ENCODE peak calls at places on chromosomes 11 and 22, in five cellular contexts. One of them, this sample, is unnamed.

GRCh38 chr11:72534859-72535547 is 100.7 kb upstream of the CLPB start:
- DNase-seq in nephron progenitor cell: no peak
- DNase-seq in hepatocyte: peak
- DNase-seq in fibroblast of mammary gland: no peak
- DNase-seq in body of pancreas: no peak
- DNase-seq in this sample: no peak

GRCh38 chr22:21857501-21857914 is 9.9 kb downstream of the MAPK1 start:
- DNase-seq in nephron progenitor cell: no peak
- DNase-seq in hepatocyte: no peak
- DNase-seq in fibroblast of mammary gland: no peak
- DNase-seq in body of pancreas: no peak
- DNase-seq in this sample: peak

GRCh38 chr11:11555228-11555627 is 66.6 kb downstream of the GALNT18 start:
- DNase-seq in nephron progenitor cell: peak
- DNase-seq in hepatocyte: peak
- DNase-seq in fibroblast of mammary gland: no peak
- DNase-seq in body of pancreas: peak
- DNase-seq in this sample: no peak

GRCh38 chr22:31253949-31254348 is 38.3 kb downstream of the PIK3IP1 start:
- DNase-seq in nephron progenitor cell: no peak
- DNase-seq in hepatocyte: peak
- DNase-seq in fibroblast of mammary gland: no peak
- DNase-seq in body of pancreas: peak
- DNase-seq in this sample: no peak

GRCh38 chr11:122181372-122181771 is 65.4 kb upstream of the BLID start:
- DNase-seq in nephron progenitor cell: no peak
- DNase-seq in hepatocyte: no peak
- DNase-seq in fibroblast of mammary gland: no peak
- DNase-seq in body of pancreas: no peak
- DNase-seq in this sample: no peak

GRCh38 chr11:86202013-86202336 is 42.6 kb upstream of the EED start:
- DNase-seq in nephron progenitor cell: no peak
- DNase-seq in hepatocyte: no peak
- DNase-seq in fibroblast of mammary gland: no peak
- DNase-seq in body of pancreas: no peak
- DNase-seq in this sample: peak

GRCh38 chr11:60206616-60207015 is 23.7 kb upstream of the MS4A6A start:
- DNase-seq in nephron progenitor cell: no peak
- DNase-seq in hepatocyte: no peak
- DNase-seq in fibroblast of mammary gland: no peak
- DNase-seq in body of pancreas: no peak
- DNase-seq in this sample: no peak

GRCh38 chr11:124499711-124500110 is 43.7 kb downstream of the OR8B12 start:
- DNase-seq in nephron progenitor cell: no peak
- DNase-seq in hepatocyte: no peak
- DNase-seq in fibroblast of mammary gland: no peak
- DNase-seq in body of pancreas: no peak
- DNase-seq in this sample: no peak

GRCh38 chr11:123760894-123761293 is 6.6 kb upstream of the OR6X1 start:
- DNase-seq in nephron progenitor cell: no peak
- DNase-seq in hepatocyte: no peak
- DNase-seq in fibroblast of mammary gland: no peak
- DNase-seq in body of pancreas: no peak
- DNase-seq in this sample: peak

GRCh38 chr22:32311551-32312071 is 46.1 kb upstream of the RFPL3 start:
- DNase-seq in nephron progenitor cell: no peak
- DNase-seq in hepatocyte: no peak
- DNase-seq in fibroblast of mammary gland: no peak
- DNase-seq in body of pancreas: no peak
- DNase-seq in this sample: no peak

GRCh38 chr11:368414-369335 is 624 bp upstream of the B4GALNT4 start:
- DNase-seq in nephron progenitor cell: peak
- DNase-seq in hepatocyte: peak
- DNase-seq in fibroblast of mammary gland: no peak
- DNase-seq in body of pancreas: peak
- DNase-seq in this sample: peak

GRCh38 chr11:24078056-24078455 is 418.8 kb upstream of the LUZP2 start:
- DNase-seq in nephron progenitor cell: no peak
- DNase-seq in hepatocyte: no peak
- DNase-seq in fibroblast of mammary gland: no peak
- DNase-seq in body of pancreas: no peak
- DNase-seq in this sample: no peak

GRCh38 chr22:19085233-19086043 is 36.8 kb downstream of the DGCR2 start:
- DNase-seq in nephron progenitor cell: no peak
- DNase-seq in hepatocyte: peak
- DNase-seq in fibroblast of mammary gland: peak
- DNase-seq in body of pancreas: peak
- DNase-seq in this sample: peak

GRCh38 chr11:67486481-67487195 is 3.8 kb downstream of the AIP start:
- DNase-seq in nephron progenitor cell: no peak
- DNase-seq in hepatocyte: no peak
- DNase-seq in fibroblast of mammary gland: no peak
- DNase-seq in body of pancreas: no peak
- DNase-seq in this sample: peak

GRCh38 chr11:35982061-35982460 is 38.2 kb downstream of the LDLRAD3 start:
- DNase-seq in nephron progenitor cell: no peak
- DNase-seq in hepatocyte: no peak
- DNase-seq in fibroblast of mammary gland: no peak
- DNase-seq in body of pancreas: no peak
- DNase-seq in this sample: no peak

GRCh38 chr11:33725496-33725895 is 10.7 kb downstream of the CD59 start:
- DNase-seq in nephron progenitor cell: no peak
- DNase-seq in hepatocyte: no peak
- DNase-seq in fibroblast of mammary gland: no peak
- DNase-seq in body of pancreas: no peak
- DNase-seq in this sample: no peak

GRCh38 chr11:122765487-122766131 is 72.7 kb upstream of the CRTAM start:
- DNase-seq in nephron progenitor cell: no peak
- DNase-seq in hepatocyte: no peak
- DNase-seq in fibroblast of mammary gland: no peak
- DNase-seq in body of pancreas: no peak
- DNase-seq in this sample: no peak

GRCh38 chr22:43798492-43798891 is 13.6 kb downstream of the EFCAB6 start:
- DNase-seq in nephron progenitor cell: no peak
- DNase-seq in hepatocyte: no peak
- DNase-seq in fibroblast of mammary gland: peak
- DNase-seq in body of pancreas: no peak
- DNase-seq in this sample: peak

GRCh38 chr11:13249992-13250391 is 27.6 kb upstream of the BMAL1 start:
- DNase-seq in nephron progenitor cell: no peak
- DNase-seq in hepatocyte: no peak
- DNase-seq in fibroblast of mammary gland: peak
- DNase-seq in body of pancreas: no peak
- DNase-seq in this sample: no peak

GRCh38 chr11:116357769-116358544 is 414.8 kb downstream of the BUD13 start:
- DNase-seq in nephron progenitor cell: peak
- DNase-seq in hepatocyte: peak
- DNase-seq in fibroblast of mammary gland: peak
- DNase-seq in body of pancreas: no peak
- DNase-seq in this sample: no peak

GRCh38 chr22:48781391-48781790 is 1046.3 kb downstream of the BRD1 start:
- DNase-seq in nephron progenitor cell: no peak
- DNase-seq in hepatocyte: no peak
- DNase-seq in fibroblast of mammary gland: no peak
- DNase-seq in body of pancreas: no peak
- DNase-seq in this sample: no peak

GRCh38 chr11:36566407-36567053 is 1.3 kb upstream of the RAG1 start:
- DNase-seq in nephron progenitor cell: no peak
- DNase-seq in hepatocyte: no peak
- DNase-seq in fibroblast of mammary gland: no peak
- DNase-seq in body of pancreas: no peak
- DNase-seq in this sample: peak

GRCh38 chr11:57527056-57527631 is 3.4 kb downstream of the TIMM10 start:
- DNase-seq in nephron progenitor cell: peak
- DNase-seq in hepatocyte: peak
- DNase-seq in fibroblast of mammary gland: peak
- DNase-seq in body of pancreas: peak
- DNase-seq in this sample: no peak

GRCh38 chr11:71164186-71164585 is 88.2 kb downstream of the SHANK2 start:
- DNase-seq in nephron progenitor cell: no peak
- DNase-seq in hepatocyte: no peak
- DNase-seq in fibroblast of mammary gland: no peak
- DNase-seq in body of pancreas: no peak
- DNase-seq in this sample: no peak

GRCh38 chr11:125625594-125626380 is 824 bp downstream of the CHEK1 start:
- DNase-seq in nephron progenitor cell: peak
- DNase-seq in hepatocyte: peak
- DNase-seq in fibroblast of mammary gland: peak
- DNase-seq in body of pancreas: peak
- DNase-seq in this sample: peak
- TF ChIP-seq CTCF in nephron progenitor cell: no peak
- TF ChIP-seq CTCF in hepatocyte: peak
- TF ChIP-seq CTCF in fibroblast of mammary gland: no peak
- TF ChIP-seq CTCF in body of pancreas: no peak
- TF ChIP-seq CTCF in this sample: no peak

GRCh38 chr22:50544078-50544745 is 1.5 kb upstream of the KLHDC7B start:
- DNase-seq in nephron progenitor cell: peak
- DNase-seq in hepatocyte: peak
- DNase-seq in fibroblast of mammary gland: peak
- DNase-seq in body of pancreas: peak
- DNase-seq in this sample: peak
- TF ChIP-seq CTCF in nephron progenitor cell: peak
- TF ChIP-seq CTCF in hepatocyte: peak
- TF ChIP-seq CTCF in fibroblast of mammary gland: peak
- TF ChIP-seq CTCF in body of pancreas: peak
- TF ChIP-seq CTCF in this sample: peak

GRCh38 chr11:9060700-9061111 is 30.7 kb downstream of the SCUBE2 start:
- DNase-seq in nephron progenitor cell: no peak
- DNase-seq in hepatocyte: no peak
- DNase-seq in fibroblast of mammary gland: peak
- DNase-seq in body of pancreas: no peak
- DNase-seq in this sample: peak
- TF ChIP-seq CTCF in nephron progenitor cell: peak
- TF ChIP-seq CTCF in hepatocyte: no peak
- TF ChIP-seq CTCF in fibroblast of mammary gland: peak
- TF ChIP-seq CTCF in body of pancreas: no peak
- TF ChIP-seq CTCF in this sample: peak

GRCh38 chr11:97269527-97269926 is 879.7 kb downstream of the JRKL start:
- DNase-seq in nephron progenitor cell: no peak
- DNase-seq in hepatocyte: peak
- DNase-seq in fibroblast of mammary gland: no peak
- DNase-seq in body of pancreas: no peak
- DNase-seq in this sample: no peak
- TF ChIP-seq CTCF in nephron progenitor cell: peak
- TF ChIP-seq CTCF in hepatocyte: peak
- TF ChIP-seq CTCF in fibroblast of mammary gland: no peak
- TF ChIP-seq CTCF in body of pancreas: no peak
- TF ChIP-seq CTCF in this sample: no peak

DNA sequence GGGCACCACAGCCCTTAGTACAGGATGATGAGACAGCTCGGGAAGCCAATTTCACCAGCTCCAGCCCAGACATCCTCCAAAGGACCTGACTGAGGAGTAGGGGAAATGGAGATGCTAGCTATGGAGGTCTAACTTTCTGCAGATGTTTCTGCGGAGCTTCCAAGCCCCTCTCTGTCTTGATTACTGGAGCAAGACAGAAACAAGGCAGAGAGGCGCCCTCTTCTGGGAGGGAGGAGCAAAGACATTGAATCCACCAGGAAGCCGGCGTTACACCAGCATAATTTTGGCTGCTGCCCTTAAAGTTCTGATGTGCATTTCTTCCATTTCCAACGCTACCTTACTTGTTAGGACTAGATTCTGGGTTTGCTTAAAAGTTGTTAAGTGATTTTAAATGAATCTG is 107.3 kb upstream of the HSD17B12 start:
- DNase-seq in nephron progenitor cell: peak
- DNase-seq in hepatocyte: no peak
- DNase-seq in fibroblast of mammary gland: peak
- DNase-seq in body of pancreas: no peak
- DNase-seq in this sample: peak
- TF ChIP-seq CTCF in nephron progenitor cell: peak
- TF ChIP-seq CTCF in hepatocyte: peak
- TF ChIP-seq CTCF in fibroblast of mammary gland: peak
- TF ChIP-seq CTCF in body of pancreas: no peak
- TF ChIP-seq CTCF in this sample: peak

GRCh38 chr11:64317961-64318693 is at the start of gene PRDX5:
- DNase-seq in nephron progenitor cell: peak
- DNase-seq in hepatocyte: peak
- DNase-seq in fibroblast of mammary gland: peak
- DNase-seq in body of pancreas: peak
- DNase-seq in this sample: peak
- TF ChIP-seq CTCF in nephron progenitor cell: no peak
- TF ChIP-seq CTCF in hepatocyte: peak
- TF ChIP-seq CTCF in fibroblast of mammary gland: no peak
- TF ChIP-seq CTCF in body of pancreas: peak
- TF ChIP-seq CTCF in this sample: peak

DNA sequence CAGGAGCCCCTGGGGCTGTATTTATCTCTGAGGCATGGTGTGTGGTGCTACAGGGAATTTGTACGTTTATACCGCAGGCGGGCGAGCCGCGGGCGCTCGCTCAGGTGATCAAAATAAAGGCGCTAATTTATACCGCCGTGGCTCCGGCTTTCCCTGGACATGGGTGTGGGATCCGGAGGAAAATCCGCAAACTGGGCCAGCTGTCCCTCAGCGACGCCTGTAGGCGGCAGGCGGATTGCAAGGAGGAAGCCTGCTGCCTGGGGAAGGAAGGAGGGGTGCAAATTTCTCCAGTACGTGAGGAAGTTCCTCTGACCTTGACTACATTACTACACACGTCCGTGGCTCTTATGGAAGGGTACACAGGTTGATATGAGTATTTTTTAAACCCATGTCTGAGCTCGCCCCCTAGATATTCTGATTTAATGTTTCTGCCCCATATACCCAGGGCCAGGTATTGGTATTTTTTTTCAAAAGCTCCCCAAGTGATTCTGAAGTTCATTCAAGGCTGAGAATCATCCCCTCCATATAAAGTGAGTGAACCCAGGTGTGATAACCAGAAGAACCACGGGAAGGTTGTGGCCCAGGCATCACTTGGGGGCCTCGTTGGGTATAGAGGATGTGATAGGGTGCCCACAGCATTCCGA is 2.8 kb downstream of the MYOD1 start:
- DNase-seq in nephron progenitor cell: peak
- DNase-seq in hepatocyte: no peak
- DNase-seq in fibroblast of mammary gland: peak
- DNase-seq in body of pancreas: no peak
- DNase-seq in this sample: no peak
- TF ChIP-seq CTCF in nephron progenitor cell: peak
- TF ChIP-seq CTCF in hepatocyte: peak
- TF ChIP-seq CTCF in fibroblast of mammary gland: peak
- TF ChIP-seq CTCF in body of pancreas: no peak
- TF ChIP-seq CTCF in this sample: peak

GRCh38 chr11:114400222-114400973 is at the start of the genes C11orf71 and RBM7:
- DNase-seq in nephron progenitor cell: peak
- DNase-seq in hepatocyte: peak
- DNase-seq in fibroblast of mammary gland: peak
- DNase-seq in body of pancreas: peak
- DNase-seq in this sample: peak
- TF ChIP-seq CTCF in nephron progenitor cell: no peak
- TF ChIP-seq CTCF in hepatocyte: peak
- TF ChIP-seq CTCF in fibroblast of mammary gland: no peak
- TF ChIP-seq CTCF in body of pancreas: no peak
- TF ChIP-seq CTCF in this sample: peak

DNA sequence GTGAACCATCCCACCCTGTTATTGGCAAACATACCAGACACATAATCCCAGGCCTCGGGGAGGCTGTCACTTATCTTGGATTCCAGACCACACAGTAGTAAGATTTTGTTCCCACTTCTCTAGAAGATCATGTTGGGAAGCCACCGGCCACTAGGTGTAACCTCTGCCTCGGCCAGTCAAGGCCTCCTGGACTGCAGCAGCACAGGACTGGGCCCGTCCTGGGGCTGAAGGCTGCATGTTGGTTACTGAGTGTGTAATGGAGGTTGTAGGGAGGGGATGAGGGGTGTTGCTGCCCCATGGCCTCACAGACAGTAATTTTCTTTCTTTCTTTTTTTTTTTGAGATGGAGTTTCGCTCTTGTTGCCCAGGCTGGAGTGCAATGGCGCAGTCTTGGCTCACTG is 92.4 kb upstream of the SYT13 start:
- DNase-seq in nephron progenitor cell: no peak
- DNase-seq in hepatocyte: no peak
- DNase-seq in fibroblast of mammary gland: no peak
- DNase-seq in body of pancreas: no peak
- DNase-seq in this sample: no peak
- TF ChIP-seq CTCF in nephron progenitor cell: no peak
- TF ChIP-seq CTCF in hepatocyte: no peak
- TF ChIP-seq CTCF in fibroblast of mammary gland: no peak
- TF ChIP-seq CTCF in body of pancreas: no peak
- TF ChIP-seq CTCF in this sample: no peak

This sample was measured in GM13977.